ENCODE peak calls at places on chromosomes 3 and 15, in four cellular contexts. J, T, E and P are unnamed samples.

GRCh38 chr3:179069762-179070390 is 1.7 kb downstream of the ZMAT3 start:
- DNase-seq in J (no peak), T (peak), E (no peak), P (no peak)

GRCh38 chr15:31069360-31070000 is 32.0 kb downstream of the TRPM1 start:
- DNase-seq in J (no peak), T (peak), E (no peak), P (no peak)

GRCh38 chr3:43055393-43055792 is 50.5 kb downstream of the POMGNT2 start:
- DNase-seq in J (no peak), T (no peak), E (no peak), P (no peak)

GRCh38 chr15:74840851-74841760 is 1.9 kb downstream of the ULK3 start:
- DNase-seq in J (no peak), T (no peak), E (no peak), P (no peak)

GRCh38 chr3:101333883-101334282 is 13.5 kb upstream of the IMPG2 start:
- DNase-seq in J (no peak), T (no peak), E (no peak), P (no peak)

GRCh38 chr3:62379206-62379834 is 6.0 kb upstream of the FEZF2 start:
- DNase-seq in J (no peak), T (no peak), E (no peak), P (no peak)

GRCh38 chr3:71066849-71067261 is 516.7 kb downstream of the FOXP1 start:
- DNase-seq in J (no peak), T (peak), E (peak), P (no peak)

GRCh38 chr3:42549131-42549530 is 32.6 kb downstream of the SEC22C start:
- DNase-seq in J (no peak), T (no peak), E (no peak), P (no peak)

GRCh38 chr15:90419738-90420487 is 31.9 kb downstream of the IQGAP1 start:
- DNase-seq in J (peak), T (peak), E (no peak), P (no peak)

GRCh38 chr3:198112031-198112430 is 152.0 kb downstream of the LMLN start:
- DNase-seq in J (no peak), T (no peak), E (no peak), P (no peak)

GRCh38 chr3:134044459-134044858 is 14.7 kb upstream of the SLCO2A1 start:
- DNase-seq in J (no peak), T (no peak), E (peak), P (no peak)

GRCh38 chr3:37935756-37936666 is 54.6 kb upstream of the VILL start:
- DNase-seq in J (peak), T (peak), E (no peak), P (no peak)

GRCh38 chr3:187858711-187859110 is 113.4 kb upstream of the BCL6 start:
- DNase-seq in J (no peak), T (no peak), E (no peak), P (no peak)

GRCh38 chr3:111246967-111247760 is 175.5 kb downstream of the NECTIN3 start:
- DNase-seq in J (peak), T (peak), E (no peak), P (no peak)

GRCh38 chr3:17233398-17233800 is 348.6 kb downstream of the PLCL2 start:
- DNase-seq in J (peak), T (peak), E (peak), P (no peak)

GRCh38 chr3:172848910-172849309 is 98.4 kb downstream of the ECT2 start:
- DNase-seq in J (peak), T (peak), E (no peak), P (no peak)

GRCh38 chr15:64092864-64093626 is 593 bp downstream of the CIAO2A start:
- DNase-seq in J (no peak), T (peak), E (peak), P (no peak)

GRCh38 chr3:37887824-37888223 is 26.1 kb downstream of the CTDSPL start:
- DNase-seq in J (no peak), T (no peak), E (no peak), P (no peak)

GRCh38 chr3:186035277-186035676 is 73.6 kb downstream of the ETV5 start:
- DNase-seq in J (no peak), T (peak), E (no peak), P (peak)

GRCh38 chr3:48268381-48268935 is 27.6 kb downstream of the ZNF589 start:
- DNase-seq in J (peak), T (no peak), E (no peak), P (peak)

GRCh38 chr3:128217702-128218475 is 64.6 kb downstream of the EEFSEC start:
- DNase-seq in J (peak), T (peak), E (peak), P (no peak)

GRCh38 chr3:155239960-155240359 is 53.5 kb downstream of the STRIT1 start:
- DNase-seq in J (no peak), T (no peak), E (no peak), P (no peak)

GRCh38 chr3:161217496-161217895 is 3.6 kb upstream of the NMD3 start:
- DNase-seq in J (no peak), T (peak), E (no peak), P (no peak)

GRCh38 chr3:139732729-139733128 is 55.0 kb upstream of the NMNAT3 start:
- DNase-seq in J (no peak), T (no peak), E (no peak), P (no peak)

GRCh38 chr3:9600597-9600996 is 47.0 kb upstream of the LHFPL4 start:
- DNase-seq in J (no peak), T (peak), E (no peak), P (peak)

GRCh38 chr15:56361978-56362377 is 3.2 kb upstream of the TEX9 start:
- DNase-seq in J (no peak), T (no peak), E (no peak), P (no peak)

GRCh38 chr3:42451546-42452230 is 41.3 kb upstream of the LYZL4 start:
- DNase-seq in J (no peak), T (peak), E (no peak), P (no peak)

GRCh38 chr15:78625621-78626280 is 5.0 kb upstream of the CHRNA3 start:
- DNase-seq in J (no peak), T (no peak), E (peak), P (no peak)

GRCh38 chr3:71532639-71533395 is 50.7 kb downstream of the FOXP1 start:
- DNase-seq in J (no peak), T (peak), E (no peak), P (no peak)

GRCh38 chr3:153350420-153350819 is 188.4 kb downstream of the RAP2B start:
- DNase-seq in J (peak), T (peak), E (no peak), P (no peak)

GRCh38 chr3:51955893-51956770 is 951 bp downstream of the GPR62 start:
- DNase-seq in J (no peak), T (peak), E (peak), P (no peak)

GRCh38 chr3:172365028-172365567 is 83.2 kb downstream of the GHSR start:
- DNase-seq in J (no peak), T (no peak), E (no peak), P (no peak)

GRCh38 chr3:119161240-119161639 is 12.2 kb upstream of the UPK1B start:
- DNase-seq in J (no peak), T (no peak), E (no peak), P (no peak)

GRCh38 chr15:31869640-31870335 is 160.5 kb upstream of the CHRNA7 start:
- DNase-seq in J (no peak), T (peak), E (no peak), P (no peak)

GRCh38 chr3:87546216-87546615 is 269.8 kb upstream of the POU1F1 start:
- DNase-seq in J (no peak), T (no peak), E (no peak), P (no peak)

GRCh38 chr3:33092496-33093254 is 4.3 kb downstream of the GLB1 start:
- DNase-seq in J (no peak), T (no peak), E (no peak), P (no peak)